ENCODE peak calls at places on chromosomes 7 and 10, in nine cellular contexts. C is Peyer's patch, Y is suprapubic skin, K is body of pancreas, I is HCT116, W is upper lobe of left lung, P is GM12891, H is uterus, O is H54. T is an unnamed sample.

GRCh38 chr7:142916508-142916907 is 17.0 kb downstream of the TRPV5 start:
- DNase-seq in P (no peak), H (no peak), W (no peak), Y (no peak), O (no peak), C (no peak), I (no peak), K (no peak), T (no peak)

GRCh38 chr7:151010307-151011096 is 13.8 kb downstream of the ATG9B start:
- DNase-seq in P (no peak), H (no peak), O (no peak), C (peak), W (peak), K (no peak), Y (no peak), I (no peak), T (peak)

GRCh38 chr10:74078037-74078436 is 72.6 kb downstream of the AP3M1 start:
- DNase-seq in P (no peak), O (no peak), W (no peak), C (no peak), K (no peak), I (no peak), Y (no peak), H (no peak), T (no peak)

GRCh38 chr10:42753507-42754154 is 29.0 kb upstream of the BMS1 start:
- DNase-seq in H (peak), O (no peak), I (no peak), P (no peak), Y (peak), C (no peak), K (no peak), W (no peak), T (no peak)

GRCh38 chr10:72954596-72955569 is at the start of gene PLA2G12B:
- DNase-seq in Y (no peak), K (no peak), O (no peak), H (no peak), W (peak), P (no peak), I (no peak), C (peak), T (no peak)

GRCh38 chr7:4809691-4810090 is 34.3 kb downstream of the AP5Z1 start:
- DNase-seq in I (no peak), H (no peak), K (no peak), C (no peak), P (no peak), O (no peak), Y (no peak), W (no peak), T (no peak)

GRCh38 chr10:113704637-113705343 is 25.1 kb downstream of the CASP7 start:
- DNase-seq in Y (no peak), C (no peak), W (no peak), O (peak), I (peak), P (no peak), H (no peak), K (no peak), T (peak)

GRCh38 chr7:34371922-34372321 is 286.1 kb upstream of the NPSR1 start:
- DNase-seq in C (no peak), Y (no peak), H (no peak), K (no peak), I (no peak), P (no peak), W (no peak), O (no peak), T (no peak)

GRCh38 chr10:95835149-95835860 is 72.5 kb upstream of the CC2D2B start:
- DNase-seq in P (no peak), Y (no peak), K (no peak), C (no peak), I (no peak), O (no peak), W (no peak), H (no peak), T (no peak)

GRCh38 chr7:106584914-106585759 is 75.8 kb downstream of the CCDC71L start:
- DNase-seq in P (no peak), W (no peak), I (no peak), Y (no peak), H (no peak), C (no peak), K (no peak), O (no peak), T (no peak)

GRCh38 chr7:112204072-112204775 is 2.0 kb downstream of the DOCK4 start:
- DNase-seq in P (no peak), C (no peak), W (no peak), I (no peak), K (no peak), Y (no peak), O (peak), H (no peak), T (no peak)

GRCh38 chr7:46383605-46384004 is 462.5 kb upstream of the IGFBP3 start:
- DNase-seq in Y (no peak), C (no peak), O (no peak), I (no peak), P (no peak), K (no peak), H (no peak), W (no peak), T (no peak)

GRCh38 chr7:47392241-47392759 is 189.6 kb downstream of the TNS3 start:
- DNase-seq in W (no peak), I (no peak), K (peak), H (peak), P (no peak), O (no peak), Y (no peak), C (peak), T (no peak)

GRCh38 chr10:77620731-77621130 is 16.9 kb downstream of the KCNMA1 start:
- DNase-seq in P (no peak), Y (no peak), W (no peak), C (no peak), I (no peak), O (no peak), K (no peak), H (no peak), T (no peak)

GRCh38 chr10:67602268-67602950 is 93.6 kb downstream of the CTNNA3 start:
- DNase-seq in O (peak), P (no peak), I (peak), W (no peak), H (no peak), K (no peak), C (no peak), Y (no peak), T (no peak)

GRCh38 chr10:20855398-20856038 is 41.6 kb downstream of the NEBL start:
- DNase-seq in I (no peak), K (no peak), O (no peak), C (no peak), P (no peak), Y (no peak), W (no peak), H (no peak), T (peak)

GRCh38 chr10:97640174-97640867 is at the start of gene PI4K2A:
- DNase-seq in P (peak), Y (peak), K (peak), C (peak), I (peak), H (peak), W (peak), O (peak), T (peak)
- TF ChIP-seq POLR2A in P (no peak), Y (no peak), K (peak), C (peak), I (no peak), H (peak), W (peak), O (peak), T (peak)

GRCh38 chr7:159017741-159018140 is 126.9 kb downstream of the VIPR2 start:
- DNase-seq in Y (no peak), I (no peak), P (no peak), W (no peak), O (no peak), K (no peak), H (no peak), C (no peak), T (no peak)

GRCh38 chr7:159019111-159019510 is 125.6 kb downstream of the VIPR2 start:
- DNase-seq in Y (no peak), H (no peak), P (no peak), C (no peak), I (no peak), K (peak), W (no peak), O (no peak), T (no peak)

GRCh38 chr7:159015894-159016410 is 128.7 kb downstream of the VIPR2 start:
- DNase-seq in H (no peak), W (no peak), O (no peak), P (no peak), Y (no peak), C (no peak), K (no peak), I (no peak), T (no peak)

GRCh38 chr7:159016591-159016990 is 128.1 kb downstream of the VIPR2 start:
- DNase-seq in I (no peak), K (peak), W (no peak), Y (no peak), O (no peak), H (no peak), P (no peak), C (no peak), T (no peak)

GRCh38 chr7:159017210-159017609 is 127.5 kb downstream of the VIPR2 start:
- DNase-seq in I (no peak), H (no peak), C (no peak), O (no peak), P (no peak), Y (no peak), K (peak), W (no peak), T (no peak)
- TF ChIP-seq POLR2A in I (no peak), H (no peak), C (no peak), O (no peak), P (no peak), Y (no peak), K (no peak), W (no peak), T (no peak)

DNA sequence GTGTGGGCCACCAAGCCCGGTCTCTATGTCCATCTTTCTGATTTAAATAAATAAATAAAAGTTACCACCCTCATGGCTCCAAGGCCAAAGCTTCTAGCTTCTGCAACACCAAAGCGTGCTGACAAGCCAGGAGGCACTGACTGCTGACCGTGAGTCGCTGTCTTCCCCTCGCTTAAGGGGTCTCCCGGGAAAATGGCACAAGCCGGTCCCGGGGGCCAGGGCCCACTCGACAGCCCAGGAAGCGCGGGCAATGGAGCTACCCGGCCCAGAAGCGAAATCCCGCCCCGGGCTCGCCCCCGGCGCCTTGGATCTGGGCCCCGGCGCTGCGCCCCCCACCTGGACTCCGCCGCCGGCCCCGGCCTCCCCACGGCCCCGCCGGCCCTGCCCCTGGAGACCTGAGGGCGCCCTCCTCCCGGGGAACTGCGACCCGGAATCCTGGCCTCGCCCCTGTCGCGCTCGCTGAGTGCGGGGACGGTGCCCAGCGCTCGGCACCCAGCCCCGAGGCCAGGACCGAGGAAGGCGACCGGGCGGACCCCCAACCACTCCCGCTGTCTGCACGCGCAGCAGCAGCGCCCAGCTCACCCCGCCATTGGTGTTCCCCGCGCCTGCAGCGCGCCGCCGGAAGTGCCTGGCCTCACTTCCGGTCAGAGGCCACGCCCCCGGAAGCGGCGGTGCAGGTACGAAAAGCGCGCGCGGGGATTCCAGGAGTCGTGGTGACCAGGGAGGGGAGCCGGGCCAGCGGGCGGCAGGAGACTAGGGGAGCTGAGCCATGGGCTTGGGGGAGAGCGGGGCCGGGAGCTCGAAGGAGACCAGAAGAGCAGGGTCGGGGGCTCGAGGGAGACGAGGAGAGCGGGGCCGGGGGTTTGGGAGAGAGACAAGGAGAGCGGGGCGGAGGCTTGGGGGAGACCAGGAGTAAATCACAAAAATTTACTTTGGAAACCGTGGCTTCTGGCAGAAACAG is at the start of the genes MRM2 and NUDT1:
- DNase-seq in P (peak), I (peak), W (peak), O (peak), C (peak), H (peak), K (peak), Y (peak), T (peak)
- TF ChIP-seq POLR2A in P (peak), I (peak), W (peak), O (peak), C (peak), H (peak), K (no peak), Y (no peak), T (peak)

GRCh38 chr10:101889256-101890210 is 45.9 kb upstream of the KCNIP2 start:
- DNase-seq in P (peak), W (peak), O (peak), H (peak), K (peak), Y (no peak), C (peak), I (peak), T (peak)

GRCh38 chr10:101888251-101888949 is 44.8 kb upstream of the KCNIP2 start:
- DNase-seq in P (no peak), I (no peak), O (no peak), H (no peak), C (no peak), W (no peak), Y (no peak), K (no peak), T (no peak)

GRCh38 chr10:101892782-101893391 is 49.3 kb upstream of the KCNIP2 start:
- DNase-seq in C (no peak), O (peak), P (no peak), K (no peak), I (no peak), H (no peak), W (no peak), Y (no peak), T (no peak)

GRCh38 chr10:101886521-101887312 is 43.1 kb upstream of the KCNIP2 start:
- DNase-seq in W (no peak), K (no peak), P (no peak), H (no peak), I (no peak), O (no peak), C (no peak), Y (no peak), T (no peak)

GRCh38 chr10:101887762-101888161 is 44.2 kb upstream of the KCNIP2 start:
- DNase-seq in Y (no peak), W (no peak), C (no peak), I (no peak), K (no peak), P (no peak), H (no peak), O (no peak), T (no peak)
- TF ChIP-seq POLR2A in Y (no peak), W (no peak), C (no peak), I (no peak), K (no peak), P (no peak), H (no peak), O (no peak), T (no peak)

GRCh38 chr7:12423995-12424745 is 20.5 kb upstream of the VWDE start:
- DNase-seq in W (no peak), P (no peak), H (no peak), Y (no peak), O (no peak), I (no peak), C (no peak), K (no peak), T (no peak)
- TF ChIP-seq POLR2A in W (no peak), P (no peak), H (no peak), Y (no peak), O (no peak), I (no peak), C (no peak), K (no peak), T (no peak)

GRCh38 chr7:135977020-135977741 is at the start of gene MTPN:
- DNase-seq in O (peak), I (peak), Y (peak), H (peak), P (peak), W (peak), C (peak), K (peak), T (peak)
- TF ChIP-seq POLR2A in O (peak), I (peak), Y (no peak), H (peak), P (no peak), W (peak), C (peak), K (peak), T (peak)

GRCh38 chr7:129779602-129780256 is 168.2 kb downstream of the NRF1 start:
- DNase-seq in I (peak), H (no peak), O (peak), Y (no peak), W (peak), K (peak), C (peak), P (peak), T (no peak)
- TF ChIP-seq POLR2A in I (peak), H (no peak), O (peak), Y (no peak), W (peak), K (peak), C (peak), P (no peak), T (no peak)

DNA sequence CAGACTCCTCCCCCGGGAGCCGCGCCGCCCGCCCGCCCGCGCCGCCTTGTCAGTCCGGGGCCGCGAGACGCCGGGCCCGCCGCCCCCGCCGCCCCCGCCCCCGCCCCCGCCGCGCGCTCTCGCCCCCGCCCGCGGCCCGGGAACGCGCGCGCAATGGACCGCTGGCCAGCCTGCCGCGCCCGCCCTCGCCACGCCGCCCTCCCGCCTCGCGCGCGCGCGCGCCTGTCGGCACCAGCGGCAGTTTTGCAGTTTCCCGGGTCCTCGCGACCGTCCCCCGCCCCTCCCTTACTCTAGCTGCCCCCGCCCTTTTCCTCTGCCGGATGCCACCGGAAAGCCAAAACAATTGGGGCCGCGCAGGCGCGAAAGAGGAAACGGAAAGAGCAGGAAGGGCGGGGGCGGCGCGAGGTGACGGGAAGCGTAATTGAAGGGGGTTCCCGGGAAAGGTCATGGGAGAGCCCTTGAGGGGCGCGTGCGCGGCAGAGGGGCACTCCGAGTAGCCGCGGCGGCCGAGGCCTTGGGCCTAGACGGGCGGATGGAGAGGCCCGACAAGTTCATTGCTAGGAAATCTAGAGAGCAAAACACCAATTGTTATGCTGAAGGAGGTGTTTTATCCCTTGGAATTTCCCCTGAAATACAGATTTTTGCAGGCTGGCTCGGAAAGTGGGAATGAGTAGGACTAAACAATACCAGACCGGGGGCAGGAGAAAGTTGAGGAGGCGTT is 400 bp upstream of the KBTBD2 start:
- DNase-seq in K (peak), I (peak), P (peak), Y (peak), O (peak), W (peak), H (peak), C (peak), T (peak)
- TF ChIP-seq POLR2A in K (peak), I (peak), P (peak), Y (no peak), O (peak), W (peak), H (peak), C (peak), T (peak)

GRCh38 chr7:44067064-44067951 is 1.9 kb upstream of the PGAM2 start:
- DNase-seq in I (no peak), W (peak), Y (peak), H (no peak), P (no peak), O (no peak), C (peak), K (no peak), T (no peak)
- TF ChIP-seq POLR2A in I (peak), W (no peak), Y (no peak), H (no peak), P (no peak), O (peak), C (no peak), K (no peak), T (no peak)

T was measured in erythroblast.